ENCODE peak calls at places on chromosomes 4 and X, in six cellular contexts. B, T, W, D, C and M are unnamed samples.

GRCh38 chr4:14653338-14653737 is 348.9 kb upstream of the CPEB2 start:
- DNase-seq in D (no peak), T (no peak), C (no peak), B (no peak), W (no peak), M (no peak)

GRCh38 chr4:10023806-10024205 is 2.5 kb upstream of the SLC2A9 start:
- DNase-seq in D (no peak), C (no peak), T (peak), B (no peak), W (peak), M (no peak)

GRCh38 chr4:61648264-61648663 is 448.1 kb downstream of the ADGRL3 start:
- DNase-seq in T (no peak), W (no peak), D (no peak), B (no peak), C (no peak), M (no peak)

GRCh38 chr4:133145758-133146157 is 3.3 kb upstream of the PCDH10 start:
- DNase-seq in W (no peak), B (no peak), C (no peak), D (no peak), T (no peak), M (no peak)

GRCh38 chrX:44975666-44976263 is 102.8 kb downstream of the KDM6A start:
- DNase-seq in B (no peak), C (no peak), W (no peak), D (no peak), T (peak), M (no peak)

GRCh38 chr4:60378010-60378409 is 822.1 kb upstream of the ADGRL3 start:
- DNase-seq in B (no peak), W (no peak), D (no peak), T (no peak), C (no peak), M (no peak)

GRCh38 chr4:147039991-147040575 is 94.4 kb upstream of the TTC29 start:
- DNase-seq in T (no peak), B (no peak), W (no peak), D (no peak), C (no peak), M (no peak)

GRCh38 chr4:89305712-89306437 is 1.7 kb downstream of the GPRIN3 start:
- DNase-seq in B (no peak), D (peak), T (no peak), W (no peak), C (no peak), M (no peak)

GRCh38 chr4:13584481-13584880 is 40.2 kb upstream of the NKX3-2 start:
- DNase-seq in W (no peak), D (no peak), B (no peak), C (no peak), T (no peak), M (no peak)

GRCh38 chrX:46574941-46575381 is 1.4 kb downstream of the CHST7 start:
- DNase-seq in W (peak), D (no peak), C (no peak), T (no peak), B (no peak), M (no peak)

GRCh38 chr4:103892616-103893015 is 172.8 kb upstream of the TACR3 start:
- DNase-seq in W (no peak), B (no peak), D (no peak), T (no peak), C (no peak), M (no peak)

GRCh38 chr4:101102114-101102752 is 245.1 kb downstream of the PPP3CA start:
- DNase-seq in W (no peak), D (no peak), C (no peak), T (peak), B (no peak), M (no peak)

GRCh38 chr4:13920901-13921300 is 293.4 kb upstream of the BOD1L1 start:
- DNase-seq in C (no peak), T (peak), W (peak), B (peak), D (peak), M (no peak)

GRCh38 chr4:186494496-186494895 is 60.9 kb downstream of the MTNR1A start:
- DNase-seq in W (no peak), B (no peak), D (no peak), C (no peak), T (no peak), M (no peak)

GRCh38 chrX:25343060-25343459 is 327.3 kb upstream of the ARX start:
- DNase-seq in T (no peak), W (no peak), B (peak), D (no peak), C (no peak), M (no peak)

GRCh38 chrX:80576267-80576666 is 156.0 kb downstream of the TENT5D start:
- DNase-seq in C (no peak), W (no peak), B (peak), D (no peak), T (no peak), M (no peak)

GRCh38 chr4:118989098-118990080 is 100.7 kb downstream of the SYNPO2 start:
- DNase-seq in W (peak), C (no peak), B (no peak), T (peak), D (peak), M (no peak)

GRCh38 chr4:114659386-114660008 is 60.9 kb downstream of the UGT8 start:
- DNase-seq in C (peak), D (peak), B (peak), T (peak), W (peak), M (peak)

GRCh38 chrX:2464677-2465166 is 36.1 kb downstream of the DHRSX start:
- DNase-seq in T (no peak), C (no peak), B (peak), W (peak), D (no peak), M (no peak)

GRCh38 chrX:78377186-78377585 is 49.8 kb upstream of the CYSLTR1 start:
- DNase-seq in W (no peak), D (no peak), B (no peak), C (no peak), T (no peak), M (no peak)

GRCh38 chr4:150315691-150316090 is 237.4 kb downstream of the DCLK2 start:
- DNase-seq in T (no peak), W (no peak), D (no peak), C (no peak), B (no peak), M (no peak)

GRCh38 chrX:131677655-131678628 is 134.1 kb downstream of the OR13H1 start:
- DNase-seq in D (peak), B (peak), C (peak), T (peak), W (peak), M (peak)

GRCh38 chr4:52370576-52370975 is 288.5 kb downstream of the USP46 start:
- DNase-seq in W (no peak), B (no peak), C (no peak), T (no peak), D (no peak), M (no peak)

GRCh38 chrX:50988649-50989048 is 78.1 kb downstream of the BMP15 start:
- DNase-seq in C (no peak), T (peak), D (peak), W (no peak), B (peak), M (no peak)

GRCh38 chrX:102950908-102951866 is 14.1 kb downstream of the RAB40AL start:
- DNase-seq in T (peak), D (peak), B (peak), W (no peak), C (peak), M (peak)

GRCh38 chrX:104351173-104351769 is 96.5 kb upstream of the ESX1 start:
- DNase-seq in T (peak), B (peak), C (no peak), W (no peak), D (peak), M (no peak)

GRCh38 chr4:87559090-87559837 is 30.1 kb upstream of the SPARCL1 start:
- DNase-seq in W (no peak), B (peak), T (no peak), C (peak), D (no peak), M (peak)

GRCh38 chr4:42412251-42412650 is 15.0 kb downstream of the SHISA3 start:
- DNase-seq in T (peak), W (no peak), D (peak), C (no peak), B (peak), M (no peak)

GRCh38 chr4:16843831-16844508 is 54.5 kb downstream of the LDB2 start:
- DNase-seq in C (no peak), W (no peak), D (peak), B (peak), T (peak), M (no peak)

DNA sequence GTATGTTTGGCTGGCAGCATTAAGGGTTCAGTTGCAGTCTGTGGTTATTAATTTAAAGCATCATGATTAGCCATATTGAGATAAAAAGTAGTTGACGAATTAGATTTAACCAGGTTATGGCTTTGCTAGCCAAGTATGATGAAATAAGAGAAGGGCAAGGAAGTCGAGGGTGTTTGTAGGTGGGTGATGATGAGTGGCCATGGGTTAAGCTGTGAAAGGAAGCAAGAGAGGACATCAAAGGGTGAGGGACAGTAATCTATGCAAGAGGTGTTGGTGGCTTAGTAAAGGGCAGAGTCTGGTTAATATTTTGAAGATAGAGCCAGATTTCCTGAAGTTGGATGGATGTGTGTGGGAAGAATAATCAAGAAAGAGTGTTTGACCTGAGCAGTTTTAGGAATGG is 44.5 kb downstream of the STIM2 start:
- DNase-seq in T (no peak), D (no peak), C (no peak), W (no peak), B (no peak), M (no peak)
- H2AK5ac ChIP-seq in T (no peak), D (no peak), C (no peak), W (no peak), B (no peak), M (no peak)

GRCh38 chr4:15656038-15656470 is 897 bp upstream of the FBXL5 start:
- DNase-seq in C (peak), W (no peak), D (no peak), B (peak), T (no peak), M (peak)
- H4K8ac ChIP-seq in C (peak), W (peak), D (peak), B (peak), T (peak), M (no peak)

DNA sequence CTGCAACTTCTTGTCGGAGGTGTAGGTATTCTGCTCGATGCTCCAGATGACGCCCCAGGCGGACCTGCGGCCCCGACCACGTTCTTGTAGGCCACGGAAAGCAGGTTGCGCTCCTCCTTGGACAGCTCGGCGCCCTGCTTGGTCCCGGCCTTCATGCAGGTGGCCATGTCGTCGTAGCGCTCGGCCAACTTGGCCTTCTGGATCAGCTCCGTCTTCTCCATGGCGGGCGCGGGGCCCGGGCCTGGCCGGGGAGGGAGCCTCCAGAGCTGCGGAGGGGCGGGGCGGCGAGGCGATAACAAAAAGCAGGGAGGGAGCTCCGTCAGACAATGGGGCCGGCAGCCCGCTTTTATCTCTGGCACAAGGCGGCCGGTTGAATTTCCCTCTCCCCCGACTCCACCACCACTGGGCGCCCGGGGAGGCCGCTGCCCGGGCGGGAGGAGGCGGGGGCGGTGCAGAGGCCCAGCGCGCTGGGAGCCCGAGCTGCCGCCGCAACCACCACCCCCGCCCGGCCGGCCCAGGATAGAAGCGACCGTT is 28.3 kb upstream of the DRP2 start:
- DNase-seq in B (peak), D (no peak), W (no peak), C (peak), T (no peak), M (peak)
- H3K4me3 ChIP-seq in B (no peak), D (peak), W (peak), C (peak), T (no peak), M (no peak)

GRCh38 chr4:6974138-6974848 is 64.7 kb downstream of the TBC1D14 start:
- DNase-seq in D (peak), C (peak), T (peak), B (peak), W (peak), M (peak)
- H2AK5ac ChIP-seq in D (no peak), C (no peak), T (no peak), B (no peak), W (no peak), M (no peak)

GRCh38 chr4:122798101-122798500 is 28.5 kb upstream of the FGF2 start:
- DNase-seq in W (peak), T (peak), B (peak), C (no peak), D (peak), M (peak)

GRCh38 chr4:122797405-122798094 is 29.1 kb upstream of the FGF2 start:
- DNase-seq in B (no peak), W (no peak), C (no peak), D (no peak), T (no peak), M (no peak)

GRCh38 chr4:122793811-122794210 is 32.8 kb upstream of the FGF2 start:
- DNase-seq in C (no peak), D (no peak), W (no peak), B (no peak), T (no peak), M (no peak)

GRCh38 chr4:122798917-122799316 is 27.7 kb upstream of the FGF2 start:
- DNase-seq in W (no peak), C (no peak), D (no peak), T (no peak), B (no peak), M (no peak)

GRCh38 chr4:122796801-122797404 is 29.7 kb upstream of the FGF2 start:
- DNase-seq in B (peak), C (peak), T (peak), W (no peak), D (no peak), M (no peak)
- H4K8ac ChIP-seq in B (no peak), C (no peak), T (peak), W (peak), D (peak), M (no peak)

DNA sequence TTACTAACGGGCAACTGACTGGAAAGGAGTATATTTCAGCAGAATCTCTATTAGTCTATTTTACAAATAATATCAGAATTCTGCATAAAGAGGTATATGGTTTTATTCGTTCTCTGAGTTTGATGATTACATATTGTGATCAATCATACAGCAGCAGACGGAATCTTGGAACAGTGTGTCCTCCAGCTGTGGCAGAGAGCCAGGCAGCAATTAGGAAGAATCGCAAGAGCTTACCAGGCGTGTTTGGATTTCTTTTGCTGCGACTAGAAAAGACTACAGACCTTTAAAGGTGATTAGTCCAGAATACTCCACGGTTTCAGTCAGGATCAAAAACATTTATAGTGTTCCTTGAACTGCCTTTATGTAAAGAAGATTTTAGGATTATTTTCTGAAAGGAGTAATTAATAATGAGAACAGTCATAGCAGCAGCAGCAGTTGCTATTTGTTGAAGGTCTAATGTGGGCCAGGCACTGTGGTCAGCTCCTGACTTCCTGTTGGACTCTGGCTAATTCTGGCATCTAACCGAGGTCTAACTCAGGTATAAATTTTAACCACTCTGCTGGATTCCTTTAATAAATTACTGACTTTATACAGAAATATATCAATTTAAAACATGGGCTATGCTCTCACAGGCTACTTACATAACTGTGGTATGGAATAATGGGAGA is 225.3 kb upstream of the CXorf66 start:
- DNase-seq in T (no peak), D (no peak), C (no peak), W (no peak), B (no peak), M (no peak)
- H3K4me3 ChIP-seq in T (no peak), D (no peak), C (no peak), W (no peak), B (no peak), M (no peak)

DNA sequence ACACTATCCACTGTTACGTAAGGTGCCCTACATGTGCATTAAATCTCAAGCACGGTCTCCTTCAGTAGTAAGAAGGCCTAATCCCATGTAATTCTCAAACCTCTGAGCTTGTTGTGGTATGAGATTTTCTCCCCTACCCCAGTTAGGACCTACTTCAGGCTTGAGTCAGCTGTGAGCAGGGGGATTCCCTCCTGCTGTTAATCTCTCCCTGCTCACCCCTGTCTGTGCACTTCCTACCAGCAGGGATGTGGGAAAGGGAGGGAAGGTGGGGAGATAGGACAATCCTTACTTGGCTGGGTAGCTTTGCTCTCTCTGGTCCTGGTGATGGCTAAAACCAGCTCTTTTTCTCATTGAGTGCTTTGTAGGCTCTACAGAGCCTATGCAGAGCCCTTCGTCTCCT is 60.8 kb downstream of the PALLD start:
- DNase-seq in C (no peak), W (no peak), B (peak), T (no peak), D (no peak), M (no peak)
- H2AK5ac ChIP-seq in C (peak), W (no peak), B (no peak), T (peak), D (peak), M (no peak)

GRCh38 chr4:153940916-153941315 is 152.0 kb upstream of the SFRP2 start:
- DNase-seq in D (no peak), B (no peak), C (no peak), T (no peak), W (no peak), M (no peak)
- H4K8ac ChIP-seq in D (no peak), B (no peak), C (no peak), T (no peak), W (no peak), M (no peak)

GRCh38 chrX:154367474-154368308 is 6.7 kb downstream of the FLNA start:
- DNase-seq in B (no peak), T (no peak), W (no peak), D (no peak), C (no peak), M (no peak)

GRCh38 chrX:154365052-154365600 is 9.3 kb downstream of the FLNA start:
- DNase-seq in T (no peak), W (no peak), D (no peak), B (no peak), C (no peak), M (no peak)

GRCh38 chrX:154365997-154366665 is 8.3 kb downstream of the FLNA start:
- DNase-seq in T (no peak), W (no peak), B (no peak), D (no peak), C (no peak), M (no peak)

GRCh38 chrX:154368630-154369452 is 5.6 kb downstream of the FLNA start:
- DNase-seq in W (peak), T (peak), D (peak), B (peak), C (no peak), M (no peak)

GRCh38 chrX:154366666-154367055 is 7.8 kb downstream of the FLNA start:
- DNase-seq in C (no peak), B (no peak), T (no peak), D (no peak), W (no peak), M (no peak)
- H3K4me3 ChIP-seq in C (no peak), B (no peak), T (no peak), D (no peak), W (no peak), M (no peak)

GRCh38 chrX:150903110-150903508 is 4.6 kb upstream of the CD99L2 start:
- DNase-seq in D (no peak), T (no peak), C (no peak), B (peak), W (no peak), M (no peak)
- H2AK5ac ChIP-seq in D (no peak), T (no peak), C (peak), B (no peak), W (no peak), M (no peak)